ENCODE peak calls at places on chromosomes 13 and 19, in seven cellular contexts. L is mucosa of descending colon; K is AG04449; D is stimulated activated CD4-positive, alpha-beta T cell treated with anti-CD3 and anti-CD28 coated beads, Interleukin-4, amount 100 ng/mL, for 24 hours; G is iris pigment epithelial cell; U is EL; N is left lobe of liver. R is an unnamed sample.

GRCh38 chr19:37594982-37595382 is 306 bp downstream of the ZNF540 start:
- DNase-seq in U (peak; percentile 58), G (peak; percentile 74), N (peak; percentile 67), K (no peak), D (peak; percentile 58), L (peak; percentile 68), R (peak; percentile 74)

GRCh38 chr13:112249644-112250610 is 126.2 kb upstream of the SPACA7 start:
- DNase-seq in D (no peak), G (no peak), L (no peak), K (no peak), N (no peak), U (no peak), R (no peak)

GRCh38 chr19:18849838-18850400 is 18.2 kb downstream of the UPF1 start:
- DNase-seq in D (no peak), K (no peak), L (no peak), U (no peak), N (no peak), G (no peak), R (no peak)

GRCh38 chr13:102978168-102978567 is 88.0 kb downstream of the SLC10A2 start:
- DNase-seq in G (peak; percentile 59), K (no peak), N (no peak), D (no peak), U (peak; percentile 7), L (no peak), R (no peak)

GRCh38 chr19:51142119-51142518 is at the start of gene SIGLEC7:
- DNase-seq in K (no peak), N (peak; percentile 46), L (peak; percentile 20), D (no peak), G (no peak), U (no peak), R (no peak)

GRCh38 chr19:23758187-23759074 is at the start of gene ZNF681:
- DNase-seq in D (peak; percentile 90), N (peak; percentile 56), K (peak; percentile 36), L (peak; percentile 92), U (peak; percentile 88), G (peak; percentile 96), R (peak; percentile 93)

GRCh38 chr13:43364210-43365041 is 341.0 kb downstream of the DNAJC15 start:
- DNase-seq in N (no peak), L (no peak), G (peak; percentile 86), U (peak; percentile 8), D (no peak), K (no peak), R (peak; percentile 61)

GRCh38 chr19:5147971-5148793 is 179.3 kb downstream of the KDM4B start:
- DNase-seq in L (no peak), G (no peak), D (no peak), N (no peak), U (no peak), K (no peak), R (no peak)

GRCh38 chr13:106562301-106562700 is 5.6 kb downstream of the ARGLU1 start:
- DNase-seq in G (no peak), U (no peak), K (no peak), N (no peak), D (no peak), L (no peak), R (no peak)

GRCh38 chr19:1654178-1654792 is 1.9 kb upstream of the TCF3 start:
- DNase-seq in G (no peak), K (no peak), N (no peak), U (no peak), D (no peak), L (no peak), R (no peak)

GRCh38 chr19:3186377-3186688 is 603 bp downstream of the NCLN start:
- DNase-seq in K (no peak), L (peak; percentile 38), D (no peak), U (peak; percentile 19), N (no peak), G (no peak), R (no peak)

GRCh38 chr19:19217110-19217509 is 5.4 kb downstream of the NCAN start:
- DNase-seq in D (no peak), K (no peak), U (peak; percentile 43), L (no peak), N (no peak), G (peak; percentile 46), R (peak; percentile 9)

GRCh38 chr13:35771898-35772297 is 295.4 kb upstream of the MAB21L1 start:
- DNase-seq in L (no peak), G (peak; percentile 97), N (no peak), D (no peak), U (peak; percentile 97), K (peak; percentile 98), R (peak; percentile 44)

GRCh38 chr13:27353166-27353583 is 71.2 kb upstream of the GTF3A start:
- DNase-seq in U (peak; percentile 47), D (peak; percentile 50), N (no peak), G (peak; percentile 59), K (no peak), L (peak; percentile 17), R (no peak)

GRCh38 chr19:53365899-53366493 is 491 bp downstream of the ZNF525 start:
- DNase-seq in K (no peak), L (peak; percentile 62), U (no peak), D (peak; percentile 44), G (no peak), N (no peak), R (peak; percentile 13)

GRCh38 chr13:113916330-113916815 is 52.5 kb upstream of the GAS6 start:
- DNase-seq in L (no peak), G (peak; percentile 79), N (no peak), K (no peak), D (no peak), U (no peak), R (no peak)

GRCh38 chr13:112220296-112220875 is 153.4 kb downstream of the SOX1 start:
- DNase-seq in D (no peak), U (no peak), L (no peak), K (no peak), G (no peak), N (no peak), R (no peak)

GRCh38 chr19:34430738-34431625 is 2.8 kb downstream of the UBA2 start:
- DNase-seq in G (peak; percentile 62), D (peak; percentile 54), N (no peak), U (peak; percentile 61), K (no peak), L (peak; percentile 27), R (peak; percentile 43)

GRCh38 chr19:47509973-47510372 is 4.9 kb downstream of the NAPA start:
- DNase-seq in N (no peak), K (no peak), L (no peak), G (no peak), D (no peak), U (no peak), R (peak; percentile 84)

GRCh38 chr13:36862002-36862706 is 43.1 kb downstream of the RFXAP start:
- DNase-seq in N (no peak), U (peak; percentile 43), K (no peak), D (no peak), L (no peak), G (no peak), R (no peak)

GRCh38 chr13:102870677-102871415 is 25.0 kb downstream of the ERCC5 start:
- DNase-seq in G (peak; percentile 64), D (peak; percentile 56), K (no peak), U (peak; percentile 66), L (peak; percentile 63), N (no peak), R (peak; percentile 74)

GRCh38 chr13:33348366-33348765 is 62.8 kb upstream of the STARD13 start:
- DNase-seq in K (no peak), D (no peak), G (peak; percentile 64), L (peak; percentile 21), N (no peak), U (peak; percentile 69), R (no peak)

GRCh38 chr19:18904334-18905057 is 8.5 kb upstream of the CERS1 start:
- DNase-seq in K (no peak), L (no peak), G (no peak), D (no peak), N (peak; percentile 40), U (no peak), R (no peak)

GRCh38 chr19:1856345-1856697 is 7.1 kb downstream of the KLF16 start:
- DNase-seq in U (no peak), N (no peak), L (no peak), K (no peak), G (no peak), D (no peak), R (peak; percentile 74)

GRCh38 chr13:29937836-29938235 is 87.4 kb upstream of the UBL3 start:
- DNase-seq in D (no peak), N (no peak), K (no peak), G (no peak), U (no peak), L (no peak), R (no peak)

GRCh38 chr13:33642374-33643065 is 175.4 kb upstream of the RFC3 start:
- DNase-seq in G (peak; percentile 92), D (no peak), K (no peak), U (peak; percentile 71), N (peak; percentile 71), L (peak; percentile 14), R (peak; percentile 55)

R was measured in myocyte.